ENCODE peak calls at places on chromosomes 1 and 21, in six cellular contexts. B is pancreas, Y is B cell, E is left lung, W is AG10803, A is PC-9. S is an unnamed sample.

GRCh38 chr21:29676395-29676794 is 263.4 kb downstream of the GRIK1 start:
- DNase-seq in A (no peak), E (no peak), Y (no peak), B (no peak), W (no peak), S (no peak)

GRCh38 chr1:157112186-157112867 is 12.7 kb upstream of the ETV3L start:
- DNase-seq in W (no peak), B (no peak), Y (no peak), A (no peak), E (no peak), S (no peak)

GRCh38 chr1:215835951-215836350 is 268.8 kb downstream of the KCTD3 start:
- DNase-seq in Y (no peak), A (no peak), W (peak), B (no peak), E (no peak), S (no peak)

GRCh38 chr1:98963359-98963758 is 41.3 kb downstream of the PLPPR5 start:
- DNase-seq in A (no peak), E (no peak), W (peak), B (no peak), Y (no peak), S (no peak)

GRCh38 chr21:42674351-42674940 is 21.0 kb downstream of the PDE9A start:
- DNase-seq in E (no peak), A (no peak), B (peak), W (no peak), Y (no peak), S (no peak)

GRCh38 chr1:70818391-70818790 is 229.2 kb downstream of the PTGER3 start:
- DNase-seq in E (no peak), W (peak), A (no peak), B (no peak), Y (no peak), S (no peak)

GRCh38 chr1:227490001-227490400 is 73.4 kb upstream of the ZNF678 start:
- DNase-seq in W (no peak), Y (no peak), B (no peak), E (no peak), A (no peak), S (no peak)

GRCh38 chr1:161930064-161930463 is 93.6 kb downstream of the OLFML2B start:
- DNase-seq in Y (no peak), W (peak), B (no peak), E (no peak), A (no peak), S (no peak)

GRCh38 chr21:14879458-14879857 is 185.3 kb downstream of the NRIP1 start:
- DNase-seq in B (no peak), W (no peak), A (no peak), Y (no peak), E (no peak), S (no peak)

GRCh38 chr1:150922519-150922975 is 3.6 kb upstream of the SETDB1 start:
- DNase-seq in W (peak), Y (peak), E (peak), B (no peak), A (peak), S (peak)

GRCh38 chr1:235079443-235079967 is 49.1 kb downstream of the TOMM20 start:
- DNase-seq in A (peak), E (peak), Y (no peak), B (peak), W (no peak), S (peak)

GRCh38 chr1:112522621-112523020 is 13.9 kb downstream of the WNT2B start:
- DNase-seq in E (no peak), Y (no peak), B (no peak), A (peak), W (peak), S (no peak)

GRCh38 chr1:198620951-198621824 is 17.7 kb upstream of the PTPRC start:
- DNase-seq in A (no peak), B (no peak), Y (peak), W (no peak), E (peak), S (no peak)

GRCh38 chr1:25562101-25562927 is 18.9 kb downstream of the LDLRAP1 start:
- DNase-seq in E (no peak), Y (peak), A (peak), B (no peak), W (no peak), S (no peak)

GRCh38 chr1:225454067-225454618 is 26.3 kb upstream of the LBR start:
- DNase-seq in E (no peak), A (peak), W (no peak), B (no peak), Y (no peak), S (no peak)

GRCh38 chr1:229271448-229272120 is 673 bp downstream of the RAB4A start:
- DNase-seq in A (no peak), B (no peak), Y (peak), E (no peak), W (peak), S (no peak)

GRCh38 chr1:63073530-63074306 is 248.6 kb upstream of the FOXD3 start:
- DNase-seq in W (no peak), B (peak), Y (no peak), E (no peak), A (no peak), S (no peak)

GRCh38 chr1:115807723-115808122 is 33.2 kb downstream of the NHLH2 start:
- DNase-seq in A (peak), W (peak), Y (no peak), B (no peak), E (no peak), S (peak)

GRCh38 chr1:213452504-213452903 is 401.5 kb downstream of the RPS6KC1 start:
- DNase-seq in W (no peak), Y (no peak), A (no peak), E (no peak), B (no peak), S (no peak)

GRCh38 chr1:54272134-54272533 is 72.2 kb downstream of the MRPL37 start:
- DNase-seq in E (no peak), W (no peak), A (no peak), B (no peak), Y (no peak), S (no peak)

GRCh38 chr1:208010487-208011079 is 99.7 kb upstream of the CD34 start:
- DNase-seq in Y (no peak), E (no peak), A (no peak), W (no peak), B (no peak), S (no peak)

GRCh38 chr1:240190881-240191385 is 99.2 kb downstream of the FMN2 start:
- DNase-seq in Y (no peak), B (no peak), A (no peak), W (peak), E (no peak), S (peak)

GRCh38 chr1:11767932-11768704 is 6.1 kb downstream of the C1orf167 start:
- DNase-seq in W (peak), Y (no peak), A (no peak), E (no peak), B (no peak), S (no peak)

GRCh38 chr1:55974714-55975441 is 604.5 kb downstream of the PLPP3 start:
- DNase-seq in W (peak), A (no peak), Y (no peak), B (no peak), E (no peak), S (no peak)

GRCh38 chr1:21338568-21339401 is 48.5 kb upstream of the ECE1 start:
- DNase-seq in E (no peak), Y (no peak), A (peak), W (no peak), B (peak), S (peak)

GRCh38 chr1:185595835-185596667 is 138.1 kb upstream of the HMCN1 start:
- DNase-seq in A (no peak), W (peak), Y (peak), B (no peak), E (no peak), S (peak)

GRCh38 chr1:75257424-75257823 is 123.2 kb downstream of the LHX8 start:
- DNase-seq in A (no peak), B (no peak), Y (no peak), E (no peak), W (no peak), S (no peak)

GRCh38 chr1:201126832-201127754 is at the start of gene ASCL5:
- DNase-seq in B (peak), A (peak), W (no peak), Y (no peak), E (peak), S (peak)

GRCh38 chr1:173573596-173573995 is 29.3 kb downstream of the SLC9C2 start:
- DNase-seq in W (no peak), A (no peak), B (no peak), Y (no peak), E (no peak), S (no peak)

GRCh38 chr1:57591854-57592253 is 168.0 kb upstream of the DAB1 start:
- DNase-seq in B (no peak), W (no peak), Y (no peak), A (no peak), E (no peak), S (no peak)

GRCh38 chr1:72623299-72623708 is 341.0 kb upstream of the NEGR1 start:
- DNase-seq in A (peak), E (no peak), Y (no peak), W (peak), B (no peak), S (peak)
- TF ChIP-seq CTCF in A (peak), E (peak), Y (no peak), W (peak), B (peak), S (peak)

DNA sequence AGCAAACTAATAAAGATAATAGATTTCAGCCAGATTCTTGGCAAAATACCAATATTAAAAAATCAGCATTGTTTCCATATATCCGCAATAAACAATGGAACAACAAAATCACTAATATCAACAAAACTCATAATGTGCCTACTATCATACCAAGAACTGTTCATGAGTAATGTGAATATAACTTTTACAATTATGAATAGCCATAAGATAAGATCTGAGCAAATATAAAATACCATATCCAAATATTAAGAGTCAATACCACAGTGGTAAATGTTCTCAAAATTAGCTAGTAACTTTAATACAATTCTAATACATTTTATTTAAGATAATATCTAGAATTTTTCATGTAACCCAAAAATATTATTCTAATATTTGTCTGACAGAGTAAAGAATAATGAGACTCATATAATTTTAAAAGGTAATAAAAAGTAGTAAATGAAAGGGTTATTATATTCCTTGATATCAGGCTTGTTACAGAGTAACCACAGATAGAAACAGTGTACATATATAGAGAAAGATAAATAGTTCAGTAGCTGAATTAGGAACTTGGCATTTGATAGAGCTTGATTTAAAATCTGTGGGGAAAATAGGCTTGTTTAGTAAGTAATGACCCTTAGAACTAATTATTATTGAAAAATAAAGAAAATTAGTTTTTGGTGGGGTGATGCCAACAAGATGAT is 2126.6 kb downstream of the MRPL39 start:
- DNase-seq in Y (no peak), A (no peak), E (no peak), B (no peak), W (no peak), S (no peak)
- TF ChIP-seq CTCF in Y (no peak), A (no peak), E (no peak), B (no peak), W (no peak), S (no peak)

GRCh38 chr1:166166701-166167394 is at the start of gene FAM78B:
- DNase-seq in A (no peak), E (peak), W (peak), Y (peak), B (peak), S (peak)
- TF ChIP-seq CTCF in A (no peak), E (no peak), W (no peak), Y (no peak), B (no peak), S (no peak)

DNA sequence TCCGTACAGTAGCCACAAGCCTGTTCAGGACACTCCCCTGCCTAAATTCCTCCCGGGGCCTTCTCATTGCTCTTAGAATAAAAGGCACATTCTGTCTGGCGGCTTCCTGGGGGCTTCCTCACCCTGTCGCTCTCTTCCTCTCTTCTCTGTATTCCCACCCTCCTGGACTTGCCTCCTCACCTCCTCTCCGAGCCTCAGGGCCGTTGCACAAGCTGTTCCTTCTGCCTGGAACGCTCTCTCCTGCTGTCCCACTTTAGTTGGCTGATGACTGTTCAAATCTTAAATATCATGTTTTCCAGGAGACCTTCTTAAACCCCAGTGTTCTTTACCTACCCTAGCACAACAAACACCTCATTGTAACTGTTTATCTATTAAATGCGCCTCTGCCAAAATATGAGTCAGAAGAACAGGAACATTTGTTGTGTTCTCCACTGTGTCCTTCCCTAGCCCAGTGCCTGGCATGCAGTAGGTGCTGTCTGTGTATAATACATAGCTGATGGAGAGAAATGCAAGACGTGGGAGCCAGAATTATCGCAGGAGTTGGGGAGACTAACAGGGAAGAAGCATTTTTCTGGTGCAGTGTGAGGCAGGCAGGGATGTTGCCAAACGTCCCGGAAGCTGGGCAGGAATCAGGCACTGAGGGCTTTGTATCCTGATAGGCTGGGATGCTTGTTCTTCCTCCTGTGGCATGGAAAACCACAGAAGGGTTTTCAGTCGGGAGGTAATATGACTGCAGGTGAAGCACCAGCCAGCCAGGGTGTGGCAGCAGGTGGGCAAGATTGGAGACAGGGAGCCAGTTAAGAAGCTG is 24.1 kb upstream of the THRAP3 start:
- DNase-seq in E (no peak), W (peak), Y (no peak), A (peak), B (no peak), S (peak)
- TF ChIP-seq CTCF in E (no peak), W (no peak), Y (no peak), A (no peak), B (no peak), S (no peak)

S was measured in Calu3.